ENCODE peak calls at places on chromosomes 11 and 22, in six cellular contexts. M is GM12891, P is GM12892, I is HepG2, U is endothelial cell of umbilical vein, F is prostate gland. B is an unnamed sample.

GRCh38 chr11:111285205-111286079 is 12.9 kb upstream of the POU2AF3 start:
- DNase-seq in U (no peak), M (no peak), I (peak), F (no peak), P (no peak), B (no peak)

GRCh38 chr11:44861829-44862545 is 88.7 kb downstream of the TP53I11 start:
- DNase-seq in F (no peak), M (peak), U (peak), P (peak), I (peak), B (peak)

GRCh38 chr22:35313311-35314121 is 13.8 kb downstream of the TOM1 start:
- DNase-seq in M (no peak), U (peak), I (peak), P (no peak), F (no peak), B (no peak)

GRCh38 chr11:47225552-47226137 is 10.9 kb downstream of the DDB2 start:
- DNase-seq in F (no peak), M (no peak), U (no peak), P (no peak), I (no peak), B (no peak)

GRCh38 chr11:93939084-93939780 is 81.9 kb upstream of the HEPHL1 start:
- DNase-seq in I (no peak), F (no peak), M (no peak), P (no peak), U (no peak), B (no peak)

GRCh38 chr11:32121012-32121411 is 30.1 kb downstream of the RCN1 start:
- DNase-seq in I (no peak), F (no peak), U (no peak), P (no peak), M (no peak), B (no peak)

GRCh38 chr11:776459-777287 is 614 bp downstream of the GATD1 start:
- DNase-seq in P (no peak), U (peak), I (no peak), F (no peak), M (peak), B (no peak)

GRCh38 chr11:13745165-13745564 is 76.7 kb downstream of the FAR1 start:
- DNase-seq in F (no peak), M (no peak), I (no peak), P (no peak), U (peak), B (no peak)

GRCh38 chr22:17920145-17920605 is 104.2 kb downstream of the MICAL3 start:
- DNase-seq in M (no peak), F (peak), U (peak), I (peak), P (no peak), B (no peak)

GRCh38 chr11:126384449-126385070 is 29.1 kb downstream of the ST3GAL4 start:
- DNase-seq in M (no peak), P (no peak), F (no peak), I (no peak), U (no peak), B (no peak)

DNA sequence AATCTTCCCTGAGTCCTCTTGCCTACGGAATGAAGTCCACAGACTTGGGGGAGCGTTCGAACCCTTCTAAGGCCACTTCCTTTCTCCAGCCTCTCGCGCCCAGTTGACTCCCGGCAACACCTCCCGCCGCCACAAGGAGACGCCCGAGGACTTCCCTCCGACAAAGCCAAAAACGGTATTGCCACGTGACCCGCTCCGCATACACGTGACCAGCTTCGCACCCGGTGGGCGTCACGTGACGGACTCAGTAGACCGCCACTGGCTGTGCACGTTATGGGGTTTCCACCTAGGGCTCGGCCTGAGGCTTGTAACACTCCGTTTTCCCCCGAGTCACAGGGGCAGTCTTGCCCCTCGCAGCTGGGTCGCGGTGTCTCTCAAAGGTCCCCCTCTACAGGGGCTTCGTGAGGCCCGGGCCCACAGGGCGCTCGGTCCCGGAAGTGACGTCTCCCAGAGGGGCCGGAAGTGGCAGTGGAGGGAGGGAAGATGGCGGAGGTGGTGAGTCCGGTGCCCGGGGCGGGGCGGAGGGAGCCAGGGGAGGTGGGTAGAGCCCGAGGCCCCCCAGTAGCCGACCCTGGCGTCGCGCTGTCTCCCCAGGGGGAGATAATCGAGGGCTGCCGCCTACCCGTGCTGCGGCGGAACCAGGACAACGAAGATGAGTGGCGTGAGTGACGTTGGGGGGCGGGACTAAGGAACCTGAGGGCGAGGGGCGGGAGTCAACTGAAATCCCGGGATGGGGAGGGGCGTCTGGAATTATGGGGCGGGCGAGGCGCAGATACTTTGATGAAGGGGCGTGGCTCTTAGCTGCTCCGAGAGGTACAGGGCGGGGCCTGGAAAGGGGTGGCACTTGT is at the start of gene KAT5:
- DNase-seq in P (peak), F (peak), M (peak), I (peak), U (peak), B (peak)
- TF ChIP-seq POLR2A in P (peak), F (peak), M (peak), I (no peak), U (no peak), B (peak)

GRCh38 chr11:120547871-120548681 is 36.5 kb downstream of the GRIK4 start:
- DNase-seq in I (peak), M (no peak), P (no peak), U (peak), F (peak), B (peak)
- TF ChIP-seq POLR2AphosphoS5 in I (no peak), M (no peak), P (no peak), U (no peak), F (peak), B (peak)

GRCh38 chr11:124746621-124747243 is 5.3 kb downstream of the VSIG2 start:
- DNase-seq in M (peak), F (peak), U (peak), P (peak), I (peak), B (peak)
- TF ChIP-seq POLR2A in M (no peak), F (peak), U (peak), P (no peak), I (peak), B (no peak)

GRCh38 chr11:104876838-104877500 is 21.3 kb downstream of the CASP12 start:
- DNase-seq in I (no peak), U (no peak), M (no peak), P (no peak), F (no peak), B (no peak)
- TF ChIP-seq POLR2AphosphoS5 in I (no peak), U (no peak), M (no peak), P (no peak), F (no peak), B (no peak)

GRCh38 chr11:74255741-74256369 is 55.6 kb downstream of the P4HA3 start:
- DNase-seq in M (peak), U (peak), P (peak), I (peak), F (peak), B (peak)
- TF ChIP-seq POLR2A in M (no peak), U (no peak), P (no peak), I (no peak), F (no peak), B (no peak)

GRCh38 chr11:102819491-102819890 is 21.5 kb upstream of the MMP1 start:
- DNase-seq in U (no peak), I (peak), F (no peak), P (no peak), M (no peak), B (no peak)
- TF ChIP-seq POLR2AphosphoS5 in U (no peak), I (no peak), F (no peak), P (no peak), M (no peak), B (no peak)

DNA sequence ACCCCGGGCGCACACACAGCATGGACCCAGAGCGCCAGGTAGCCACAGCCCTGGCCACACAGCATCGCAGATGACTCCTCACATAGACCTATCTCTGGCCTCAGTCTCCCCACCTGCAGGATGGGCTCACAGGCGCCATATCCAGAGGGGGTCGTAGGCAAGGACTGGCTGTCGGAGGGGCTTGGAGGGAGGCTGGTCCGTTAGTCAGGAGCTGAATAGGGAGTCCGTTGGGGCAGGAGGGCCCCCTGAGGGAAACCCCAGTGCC is 2.1 kb downstream of the PLXNB2 start:
- DNase-seq in M (no peak), P (no peak), U (no peak), F (no peak), I (no peak), B (no peak)
- TF ChIP-seq POLR2A in M (no peak), P (no peak), U (no peak), F (no peak), I (no peak), B (no peak)

DNA sequence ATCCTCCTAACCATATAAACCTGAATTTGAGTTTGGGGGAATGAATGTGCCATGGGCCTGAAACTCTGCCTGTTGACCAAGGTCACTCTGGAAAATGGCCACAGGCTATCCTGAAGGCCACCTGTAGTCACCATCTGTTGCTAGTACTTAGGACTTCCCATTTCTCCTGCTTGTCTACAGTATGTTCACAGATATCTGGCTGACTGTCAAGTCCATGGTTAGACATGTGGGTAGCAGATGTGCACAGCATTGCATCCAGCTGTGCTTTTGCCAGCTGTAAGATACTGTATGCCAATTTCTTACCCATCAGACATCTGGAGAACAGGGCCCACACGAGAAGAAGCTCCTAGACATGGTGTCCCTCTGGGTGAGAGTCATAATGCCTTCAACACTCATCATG is 475.4 kb downstream of the INSC start:
- DNase-seq in P (no peak), U (no peak), M (no peak), F (no peak), I (no peak), B (no peak)
- TF ChIP-seq POLR2AphosphoS5 in P (no peak), U (no peak), M (no peak), F (no peak), I (no peak), B (no peak)

DNA sequence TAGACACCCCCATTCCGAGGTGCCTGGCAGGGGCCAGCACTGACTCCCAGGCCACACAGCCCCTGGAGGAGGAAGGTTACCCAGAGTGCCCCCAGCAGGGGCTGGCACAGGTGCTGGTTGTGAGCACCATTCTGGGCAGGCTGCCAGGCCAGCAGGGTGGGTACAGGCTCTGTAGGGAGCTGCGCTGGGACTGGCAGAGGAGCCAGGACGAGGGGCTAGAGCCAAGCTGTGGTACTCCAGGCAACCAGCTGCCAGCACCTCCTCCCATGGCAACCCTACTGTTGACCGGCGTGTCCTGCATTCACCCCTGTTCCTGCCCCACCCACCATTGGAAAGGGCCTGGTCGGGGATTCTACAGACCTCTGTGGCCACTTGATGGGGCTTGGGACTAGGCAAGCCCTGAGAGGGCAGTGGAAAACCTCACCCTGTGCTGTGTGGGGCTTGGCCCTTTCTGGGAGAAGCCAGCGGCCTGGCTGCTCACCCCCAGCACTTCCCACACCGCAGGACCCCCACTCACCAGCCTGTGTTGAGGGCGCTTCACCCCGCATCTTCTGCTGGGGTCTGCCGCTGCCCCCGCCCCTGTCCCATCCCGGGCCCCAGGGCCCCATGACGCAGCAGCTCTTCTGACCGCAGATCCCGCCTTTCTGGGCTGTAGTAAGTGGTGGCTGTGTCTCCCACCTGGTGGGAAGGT is 1.9 kb downstream of the CLDN5 start:
- DNase-seq in F (no peak), U (peak), I (no peak), M (no peak), P (no peak), B (no peak)
- TF ChIP-seq POLR2A in F (no peak), U (no peak), I (no peak), M (no peak), P (no peak), B (no peak)

GRCh38 chr11:68470304-68470811 is 9.8 kb downstream of the PPP6R3 start:
- DNase-seq in U (no peak), F (no peak), P (no peak), I (no peak), M (no peak), B (no peak)
- TF ChIP-seq POLR2AphosphoS5 in U (no peak), F (no peak), P (no peak), I (no peak), M (no peak), B (no peak)

B was measured in HCT116.